ENCODE peak calls at places on chromosomes 16 and 17, in five cellular contexts. One of them, this sample, is unnamed. For H3K36me3, the result is how much of the 10 kb centered on the place peaks cover.

GRCh38 chr16:78431701-78432100 is 332.2 kb downstream of the WWOX start:
- DNase-seq in uterus: no peak
- DNase-seq in stomach: no peak
- DNase-seq in SJCRH30: no peak
- DNase-seq in psoas muscle: no peak
- DNase-seq in this sample: no peak

GRCh38 chr16:30369091-30369937 is 980 bp downstream of the TBC1D10B start:
- DNase-seq in psoas muscle: peak
- DNase-seq in stomach: no peak
- DNase-seq in uterus: no peak
- DNase-seq in SJCRH30: no peak
- DNase-seq in this sample: peak

GRCh38 chr17:63332286-63332685 is 113.8 kb downstream of the CYB561 start:
- DNase-seq in stomach: no peak
- DNase-seq in SJCRH30: no peak
- DNase-seq in uterus: no peak
- DNase-seq in psoas muscle: no peak
- DNase-seq in this sample: no peak

GRCh38 chr17:12545877-12546513 is 119.7 kb upstream of the MYOCD start:
- DNase-seq in psoas muscle: no peak
- DNase-seq in SJCRH30: peak
- DNase-seq in stomach: no peak
- DNase-seq in uterus: no peak
- DNase-seq in this sample: peak

GRCh38 chr16:74309789-74310781 is 13.5 kb downstream of the PSMD7 start:
- DNase-seq in stomach: no peak
- DNase-seq in SJCRH30: peak
- DNase-seq in psoas muscle: no peak
- DNase-seq in uterus: no peak
- DNase-seq in this sample: no peak

GRCh38 chr17:30091771-30092170 is 24.8 kb upstream of the NSRP1 start:
- DNase-seq in uterus: no peak
- DNase-seq in stomach: no peak
- DNase-seq in SJCRH30: no peak
- DNase-seq in psoas muscle: no peak
- DNase-seq in this sample: no peak

GRCh38 chr16:2810651-2811050 is 6.4 kb upstream of the PRSS21 start:
- DNase-seq in SJCRH30: no peak
- DNase-seq in uterus: no peak
- DNase-seq in psoas muscle: no peak
- DNase-seq in stomach: no peak
- DNase-seq in this sample: no peak

GRCh38 chr16:2953706-2954105 is 10.4 kb upstream of the KREMEN2 start:
- DNase-seq in psoas muscle: peak
- DNase-seq in SJCRH30: no peak
- DNase-seq in stomach: no peak
- DNase-seq in uterus: no peak
- DNase-seq in this sample: no peak

GRCh38 chr17:78101112-78101511 is 27.4 kb downstream of the TMC6 start:
- DNase-seq in SJCRH30: no peak
- DNase-seq in uterus: no peak
- DNase-seq in psoas muscle: no peak
- DNase-seq in stomach: no peak
- DNase-seq in this sample: no peak
- H3K36me3 ChIP-seq in SJCRH30: under half
- H3K36me3 ChIP-seq in uterus: under half
- H3K36me3 ChIP-seq in psoas muscle: under half
- H3K36me3 ChIP-seq in stomach: half or more
- H3K36me3 ChIP-seq in this sample: half or more

GRCh38 chr16:46915483-46916025 is 31.4 kb downstream of the GPT2 start:
- DNase-seq in uterus: no peak
- DNase-seq in SJCRH30: no peak
- DNase-seq in psoas muscle: peak
- DNase-seq in stomach: no peak
- DNase-seq in this sample: no peak

GRCh38 chr16:46918905-46919792 is 35.0 kb downstream of the GPT2 start:
- DNase-seq in uterus: no peak
- DNase-seq in SJCRH30: no peak
- DNase-seq in psoas muscle: no peak
- DNase-seq in stomach: peak
- DNase-seq in this sample: no peak

GRCh38 chr16:46914556-46915201 is 30.5 kb downstream of the GPT2 start:
- DNase-seq in stomach: no peak
- DNase-seq in psoas muscle: peak
- DNase-seq in SJCRH30: no peak
- DNase-seq in uterus: no peak
- DNase-seq in this sample: no peak

GRCh38 chr16:46918400-46918799 is 34.2 kb downstream of the GPT2 start:
- DNase-seq in SJCRH30: no peak
- DNase-seq in psoas muscle: no peak
- DNase-seq in stomach: no peak
- DNase-seq in uterus: no peak
- DNase-seq in this sample: no peak

GRCh38 chr16:46916980-46917379 is 32.8 kb downstream of the GPT2 start:
- DNase-seq in SJCRH30: no peak
- DNase-seq in uterus: no peak
- DNase-seq in stomach: no peak
- DNase-seq in psoas muscle: peak
- DNase-seq in this sample: no peak
- H3K36me3 ChIP-seq in SJCRH30: under half
- H3K36me3 ChIP-seq in uterus: under half
- H3K36me3 ChIP-seq in stomach: half or more
- H3K36me3 ChIP-seq in psoas muscle: under half
- H3K36me3 ChIP-seq in this sample: under half

DNA sequence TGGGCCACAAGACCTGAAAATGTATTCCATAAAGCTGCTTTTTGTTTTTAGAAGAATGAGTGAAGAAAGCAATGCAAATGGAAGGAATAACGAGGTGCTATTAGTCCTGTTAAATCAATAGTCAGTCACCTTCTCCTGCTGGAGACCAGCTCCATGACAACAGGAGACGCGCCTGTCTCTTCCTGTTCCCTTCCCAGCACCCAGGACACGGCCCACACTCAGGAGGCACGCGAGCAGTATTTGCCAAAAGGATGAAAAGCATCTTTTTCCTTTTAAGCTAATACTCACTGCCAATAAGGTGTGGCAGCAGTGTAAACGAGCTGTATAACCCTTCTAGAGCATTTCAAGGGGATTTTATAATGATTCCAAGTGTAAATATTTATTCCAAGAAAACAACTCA is 37.7 kb downstream of the GTF3C1 start:
- DNase-seq in uterus: no peak
- DNase-seq in psoas muscle: no peak
- DNase-seq in stomach: no peak
- DNase-seq in SJCRH30: no peak
- DNase-seq in this sample: no peak
- H3K36me3 ChIP-seq in uterus: under half
- H3K36me3 ChIP-seq in psoas muscle: under half
- H3K36me3 ChIP-seq in stomach: half or more
- H3K36me3 ChIP-seq in SJCRH30: half or more
- H3K36me3 ChIP-seq in this sample: under half

DNA sequence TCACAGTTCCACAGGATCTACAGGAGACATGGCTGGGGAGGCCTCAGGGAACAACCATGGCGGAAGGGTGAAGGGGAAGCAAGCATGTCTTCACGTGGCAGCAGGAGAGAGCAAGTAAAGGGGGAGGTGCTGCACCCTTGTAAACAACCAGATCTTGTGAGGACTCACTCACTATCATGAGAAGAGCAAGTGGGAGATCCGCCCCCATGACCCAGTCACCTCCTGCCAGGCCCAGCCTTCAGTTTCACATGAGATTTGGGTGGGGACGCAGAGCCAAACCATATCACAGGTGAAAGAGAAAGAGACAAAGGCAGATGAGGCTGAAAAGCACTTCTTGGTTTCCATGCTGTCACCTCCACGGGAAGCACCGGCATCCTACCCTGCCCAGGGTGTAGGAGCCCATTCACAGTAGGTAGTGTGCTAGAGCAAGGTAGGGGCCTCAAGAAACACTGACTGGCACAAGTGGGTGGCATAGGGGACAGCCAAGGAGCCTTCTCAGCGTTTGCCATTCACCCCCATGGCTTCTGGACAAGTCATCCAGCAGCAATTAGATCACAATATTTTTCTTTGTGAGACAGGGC is 6.6 kb downstream of the NARF start:
- DNase-seq in psoas muscle: peak
- DNase-seq in uterus: no peak
- DNase-seq in stomach: no peak
- DNase-seq in SJCRH30: no peak
- DNase-seq in this sample: no peak
- H3K36me3 ChIP-seq in psoas muscle: under half
- H3K36me3 ChIP-seq in uterus: under half
- H3K36me3 ChIP-seq in stomach: half or more
- H3K36me3 ChIP-seq in SJCRH30: half or more
- H3K36me3 ChIP-seq in this sample: under half

DNA sequence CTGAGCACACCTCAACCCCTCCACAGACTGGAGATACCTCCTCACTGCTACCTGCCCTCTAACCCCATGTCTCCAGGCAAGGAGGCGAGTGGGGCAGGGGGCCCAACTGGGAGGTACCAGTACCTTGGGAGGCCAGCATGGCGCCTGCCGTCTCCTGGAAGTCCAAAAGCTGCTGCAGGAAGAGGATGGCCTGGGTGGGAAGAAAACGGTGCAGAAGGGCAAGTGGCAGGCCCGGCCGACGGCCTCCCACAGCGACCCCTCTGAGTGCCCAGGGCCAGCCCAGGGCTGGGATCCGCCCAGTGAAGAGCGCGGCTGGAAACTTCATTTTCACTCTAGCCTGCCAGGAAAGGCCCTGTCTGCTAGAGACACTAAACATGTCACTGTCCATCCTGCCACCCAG is 8.5 kb downstream of the ZACN start:
- DNase-seq in stomach: no peak
- DNase-seq in SJCRH30: no peak
- DNase-seq in psoas muscle: no peak
- DNase-seq in uterus: no peak
- DNase-seq in this sample: no peak
- H3K36me3 ChIP-seq in stomach: half or more
- H3K36me3 ChIP-seq in SJCRH30: under half
- H3K36me3 ChIP-seq in psoas muscle: under half
- H3K36me3 ChIP-seq in uterus: under half
- H3K36me3 ChIP-seq in this sample: half or more

DNA sequence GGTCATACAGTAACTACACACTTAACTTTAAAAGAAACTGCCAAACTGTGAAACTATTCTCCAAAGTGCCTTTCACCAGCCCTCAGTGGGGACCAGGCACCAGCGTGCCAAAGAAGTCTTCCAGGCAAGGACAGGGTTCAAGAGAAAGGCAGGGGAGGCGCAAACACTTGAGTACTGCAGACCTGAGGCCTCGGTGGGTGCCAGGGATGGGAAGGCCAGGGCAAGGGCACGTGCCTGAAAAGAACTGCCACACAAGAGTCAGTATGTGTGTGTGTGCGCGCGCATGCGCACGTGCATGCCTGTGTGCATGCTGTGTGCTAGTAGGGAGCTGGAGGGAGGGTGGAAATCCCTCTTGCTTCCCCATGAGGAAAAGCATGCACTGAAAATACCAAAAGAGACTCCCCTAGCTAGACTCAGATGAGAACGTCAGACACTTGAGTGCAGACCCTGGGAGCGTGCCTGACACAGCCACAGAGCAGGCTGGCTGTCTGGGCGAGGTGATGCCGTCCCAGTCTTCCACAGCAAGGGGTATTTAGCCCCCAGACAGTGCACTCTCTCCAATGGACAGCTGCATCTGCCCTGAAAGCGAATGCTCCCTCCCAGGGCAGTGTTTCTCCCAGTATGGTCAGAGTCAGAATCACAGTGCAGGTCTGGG is 40.1 kb upstream of the GSG1L start:
- DNase-seq in SJCRH30: no peak
- DNase-seq in psoas muscle: no peak
- DNase-seq in uterus: no peak
- DNase-seq in stomach: no peak
- DNase-seq in this sample: no peak
- H3K36me3 ChIP-seq in SJCRH30: half or more
- H3K36me3 ChIP-seq in psoas muscle: under half
- H3K36me3 ChIP-seq in uterus: under half
- H3K36me3 ChIP-seq in stomach: half or more
- H3K36me3 ChIP-seq in this sample: half or more

DNA sequence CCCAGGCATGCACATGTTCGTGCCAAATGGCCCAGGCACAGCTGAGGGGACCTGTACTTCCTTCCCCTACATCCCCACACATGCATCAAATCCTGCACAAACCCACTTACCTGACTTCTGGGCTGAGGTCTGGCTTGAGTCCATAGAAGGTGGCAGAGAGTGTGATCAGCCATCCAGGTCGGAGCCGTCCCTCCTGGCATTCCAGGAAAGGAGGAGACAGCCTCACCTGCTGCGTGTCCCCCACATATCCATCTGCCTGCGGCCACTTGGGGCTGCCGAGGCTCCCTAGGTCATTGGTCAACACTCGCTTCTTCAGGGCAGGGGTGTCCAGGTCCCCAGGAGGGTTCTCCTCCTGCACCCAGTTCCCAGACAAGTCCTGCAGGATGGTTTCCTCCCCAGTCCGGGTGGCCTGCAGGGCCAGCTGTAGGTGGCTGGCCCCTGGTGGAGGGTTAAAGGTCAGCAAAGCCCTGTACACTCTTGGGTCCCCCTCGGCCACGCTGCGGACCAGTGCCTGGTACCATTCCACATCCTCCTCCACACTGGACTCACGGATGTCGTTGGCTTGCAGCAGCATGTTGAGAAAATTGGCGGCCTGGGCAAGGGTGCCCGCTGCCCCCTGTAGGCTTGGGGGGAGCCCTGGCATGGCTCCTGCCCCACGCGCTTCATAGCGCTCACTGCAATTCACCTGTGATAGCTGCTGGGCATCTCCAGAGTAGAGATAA is 709 bp downstream of the GPR179 start:
- DNase-seq in SJCRH30: no peak
- DNase-seq in psoas muscle: no peak
- DNase-seq in stomach: no peak
- DNase-seq in uterus: no peak
- DNase-seq in this sample: no peak
- H3K36me3 ChIP-seq in SJCRH30: under half
- H3K36me3 ChIP-seq in psoas muscle: under half
- H3K36me3 ChIP-seq in stomach: under half
- H3K36me3 ChIP-seq in uterus: under half
- H3K36me3 ChIP-seq in this sample: under half

GRCh38 chr17:77497578-77497934 is 356.8 kb downstream of the SEC14L1 start:
- DNase-seq in stomach: no peak
- DNase-seq in psoas muscle: peak
- DNase-seq in SJCRH30: no peak
- DNase-seq in uterus: peak
- DNase-seq in this sample: peak
- H3K36me3 ChIP-seq in stomach: half or more
- H3K36me3 ChIP-seq in psoas muscle: under half
- H3K36me3 ChIP-seq in SJCRH30: half or more
- H3K36me3 ChIP-seq in uterus: under half
- H3K36me3 ChIP-seq in this sample: half or more

GRCh38 chr16:71590584-71590983 is 13.7 kb upstream of the TAT start:
- DNase-seq in uterus: no peak
- DNase-seq in psoas muscle: no peak
- DNase-seq in stomach: no peak
- DNase-seq in SJCRH30: no peak
- DNase-seq in this sample: no peak
- H3K36me3 ChIP-seq in uterus: under half
- H3K36me3 ChIP-seq in psoas muscle: under half
- H3K36me3 ChIP-seq in stomach: under half
- H3K36me3 ChIP-seq in SJCRH30: under half
- H3K36me3 ChIP-seq in this sample: under half